ENCODE peak calls at places on chromosome 1, in seven cellular contexts. Q, X, O, Y, J, K and Z are unnamed samples.
A peak's percentile ranks its signal among the peaks of the same experiment; 100 is the strongest.

GRCh38 chr1:98651116-98651625 is 10.3 kb upstream of the SNX7 start:
- DNase-seq in K (no peak), J (no peak), X (no peak), Q (no peak), O (no peak), Y (no peak), Z (peak; percentile 84)

GRCh38 chr1:31394628-31395193 is 18.3 kb upstream of the SERINC2 start:
- DNase-seq in X (peak; percentile 65), J (peak; percentile 89), O (peak; percentile 81), Y (peak; percentile 75), K (peak; percentile 74), Q (peak; percentile 77), Z (peak; percentile 95)

GRCh38 chr1:232704256-232704655 is 74.3 kb upstream of the SIPA1L2 start:
- DNase-seq in O (no peak), Q (no peak), Y (no peak), X (no peak), J (no peak), K (no peak), Z (no peak)

GRCh38 chr1:203131548-203132200 is 4.1 kb downstream of the ADORA1 start:
- DNase-seq in X (no peak), O (no peak), K (no peak), Q (no peak), Y (no peak), J (no peak), Z (peak; percentile 16)

GRCh38 chr1:228174482-228175315 is 9.1 kb downstream of the IBA57 start:
- DNase-seq in X (no peak), Y (no peak), O (no peak), Q (peak; percentile 26), K (no peak), J (no peak), Z (peak; percentile 86)

GRCh38 chr1:27556435-27556780 is 47.5 kb downstream of the AHDC1 start:
- DNase-seq in X (no peak), J (no peak), O (no peak), K (no peak), Q (no peak), Y (no peak), Z (no peak)

GRCh38 chr1:29129916-29130315 is 6.2 kb upstream of the TMEM200B start:
- DNase-seq in Y (no peak), X (peak; percentile 39), O (no peak), J (no peak), Q (no peak), K (no peak), Z (no peak)

GRCh38 chr1:38121231-38121680 is 74.7 kb upstream of the POU3F1 start:
- DNase-seq in O (no peak), J (no peak), Y (no peak), Q (no peak), X (no peak), K (no peak), Z (no peak)

GRCh38 chr1:226417350-226417749 is 9.5 kb upstream of the PARP1 start:
- DNase-seq in Y (no peak), Q (no peak), O (no peak), J (no peak), X (no peak), K (no peak), Z (no peak)

GRCh38 chr1:228039006-228039481 is 32.2 kb downstream of the WNT3A start:
- DNase-seq in X (no peak), K (no peak), J (no peak), Y (no peak), O (no peak), Q (no peak), Z (peak; percentile 13)

GRCh38 chr1:22420456-22421053 is 31.1 kb upstream of the ZBTB40 start:
- DNase-seq in Y (peak; percentile 71), J (peak; percentile 83), Q (peak; percentile 84), X (peak; percentile 74), K (peak; percentile 91), O (peak; percentile 74), Z (peak; percentile 93)

GRCh38 chr1:53732912-53733317 is 6.0 kb downstream of the GLIS1 start:
- DNase-seq in Q (no peak), O (no peak), Y (peak; percentile 95), J (no peak), X (peak; percentile 94), K (peak; percentile 88), Z (no peak)

GRCh38 chr1:84019217-84019616 is 20.3 kb upstream of the TTLL7 start:
- DNase-seq in O (no peak), Q (no peak), Y (no peak), K (no peak), X (no peak), J (no peak), Z (no peak)

DNA sequence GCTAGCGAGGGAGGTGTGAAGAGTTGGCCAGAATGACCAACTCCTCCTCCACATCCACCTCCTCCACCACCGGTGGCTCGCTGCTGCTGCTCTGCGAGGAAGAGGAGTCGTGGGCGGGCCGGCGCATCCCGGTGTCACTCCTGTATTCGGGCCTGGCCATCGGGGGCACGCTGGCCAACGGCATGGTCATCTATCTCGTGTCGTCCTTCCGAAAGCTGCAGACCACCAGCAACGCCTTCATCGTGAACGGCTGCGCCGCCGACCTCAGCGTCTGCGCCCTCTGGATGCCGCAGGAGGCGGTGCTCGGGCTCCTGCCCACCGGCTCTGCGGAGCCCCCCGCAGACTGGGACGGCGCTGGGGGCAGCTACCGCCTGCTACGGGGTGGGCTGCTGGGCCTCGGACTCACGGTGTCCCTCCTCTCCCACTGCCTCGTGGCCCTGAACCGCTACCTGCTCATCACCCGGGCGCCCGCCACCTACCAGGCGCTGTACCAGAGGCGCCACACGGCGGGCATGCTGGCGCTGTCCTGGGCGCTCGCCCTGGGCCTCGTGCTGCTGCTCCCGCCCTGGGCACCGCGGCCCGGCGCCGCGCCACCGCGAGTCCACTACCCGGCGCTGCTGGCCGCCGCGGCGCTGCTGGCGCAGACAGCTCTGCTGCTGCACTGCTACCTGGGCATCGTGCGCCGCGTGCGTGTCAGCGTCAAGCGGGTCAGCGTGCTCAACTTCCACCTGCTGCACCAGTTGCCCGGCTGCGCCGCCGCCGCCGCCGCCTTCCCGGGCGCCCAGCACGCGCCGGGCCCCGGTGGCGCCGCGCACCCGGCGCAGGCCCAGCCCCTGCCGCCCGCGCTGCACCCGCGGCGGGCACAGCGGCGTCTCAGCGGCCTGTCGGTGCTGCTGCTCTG is 1.2 kb downstream of the GPR88 start:
- DNase-seq in X (no peak), Y (no peak), O (no peak), Q (peak; percentile 8), J (peak; percentile 78), K (no peak), Z (peak; percentile 66)
- TF ChIP-seq CTCF in X (no peak), Y (no peak), O (no peak), Q (no peak), J (peak; percentile 22), K (peak; percentile 35), Z (peak; percentile 46)

GRCh38 chr1:167442854-167443565 is 75.3 kb downstream of the CD247 start:
- DNase-seq in X (no peak), J (no peak), Q (no peak), O (no peak), Y (no peak), K (no peak), Z (no peak)

GRCh38 chr1:167443757-167444156 is 74.6 kb downstream of the CD247 start:
- DNase-seq in J (no peak), Q (no peak), Y (no peak), X (no peak), O (no peak), K (no peak), Z (no peak)

GRCh38 chr1:167440776-167441175 is 77.6 kb downstream of the CD247 start:
- DNase-seq in X (no peak), K (no peak), Q (no peak), O (no peak), Y (no peak), J (no peak), Z (no peak)

GRCh38 chr1:167441222-167441621 is 77.1 kb downstream of the CD247 start:
- DNase-seq in Q (no peak), J (no peak), K (no peak), X (no peak), Y (no peak), O (no peak), Z (no peak)

DNA sequence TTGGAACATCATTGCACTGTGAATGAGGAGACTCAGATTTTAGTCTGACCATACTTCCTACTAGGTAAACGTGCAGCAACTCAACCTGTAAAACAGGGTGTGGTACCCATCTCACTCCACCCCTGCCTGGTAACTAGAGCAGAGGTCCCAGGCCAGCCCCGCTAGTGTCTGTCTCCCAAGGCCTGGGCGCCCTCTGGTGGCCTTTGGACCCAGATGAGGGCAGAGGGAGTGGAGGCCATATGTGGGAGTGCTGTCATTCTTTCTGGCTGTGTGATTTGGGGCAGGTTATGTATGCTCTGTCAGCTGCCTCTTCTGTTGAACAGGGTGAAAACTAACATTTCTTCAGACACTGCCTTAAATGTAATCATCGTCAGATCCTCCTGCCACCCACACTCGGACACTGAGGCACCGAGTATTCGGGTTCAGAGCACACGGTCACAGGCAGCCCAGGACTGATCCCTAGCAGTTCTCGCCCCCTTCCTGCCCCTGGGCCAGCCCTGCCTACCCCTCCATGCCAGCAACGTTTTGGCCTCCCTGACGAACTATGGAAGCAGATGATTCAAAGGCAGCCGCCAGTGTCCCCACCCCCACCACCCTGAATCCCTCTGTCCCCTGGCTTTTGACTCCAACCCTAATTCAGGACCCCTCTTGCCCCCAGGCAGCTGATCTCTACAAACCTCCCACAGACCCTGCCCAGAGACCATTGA is 76.0 kb downstream of the CD247 start:
- DNase-seq in Y (peak; percentile 71), X (peak; percentile 67), K (peak; percentile 78), O (peak; percentile 77), J (peak; percentile 90), Q (peak; percentile 89), Z (peak; percentile 87)
- TF ChIP-seq CTCF in Y (peak; percentile 88), X (peak; percentile 90), K (peak; percentile 93), O (peak; percentile 70), J (peak; percentile 83), Q (peak; percentile 89), Z (peak; percentile 93)

DNA sequence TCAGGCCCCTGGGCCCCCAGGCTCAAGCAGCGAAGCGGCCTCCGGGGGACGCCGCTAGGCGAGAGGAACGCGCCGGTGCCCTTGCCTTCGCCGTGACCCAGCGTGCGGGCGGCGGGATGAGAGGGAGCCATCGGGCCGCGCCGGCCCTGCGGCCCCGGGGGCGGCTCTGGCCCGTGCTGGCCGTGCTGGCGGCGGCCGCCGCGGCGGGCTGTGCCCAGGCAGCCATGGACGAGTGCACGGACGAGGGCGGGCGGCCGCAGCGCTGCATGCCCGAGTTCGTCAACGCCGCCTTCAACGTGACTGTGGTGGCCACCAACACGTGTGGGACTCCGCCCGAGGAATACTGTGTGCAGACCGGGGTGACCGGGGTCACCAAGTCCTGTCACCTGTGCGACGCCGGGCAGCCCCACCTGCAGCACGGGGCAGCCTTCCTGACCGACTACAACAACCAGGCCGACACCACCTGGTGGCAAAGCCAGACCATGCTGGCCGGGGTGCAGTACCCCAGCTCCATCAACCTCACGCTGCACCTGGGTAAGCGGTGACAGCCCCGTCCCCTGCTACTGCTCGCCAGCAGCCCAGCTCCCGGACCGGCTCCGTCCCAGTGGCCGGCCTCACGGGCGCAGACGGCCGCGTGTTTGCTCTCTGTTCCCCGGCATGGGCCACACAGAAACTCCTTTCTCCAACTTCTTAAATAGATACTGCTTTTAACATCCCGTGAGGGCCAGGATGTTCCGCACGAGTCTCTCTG is 556 bp downstream of the LAMC1 start:
- DNase-seq in X (peak; percentile 42), Q (peak; percentile 64), K (peak; percentile 60), J (peak; percentile 86), O (peak; percentile 62), Y (peak; percentile 46), Z (peak; percentile 90)
- TF ChIP-seq CTCF in X (peak; percentile 49), Q (peak; percentile 67), K (peak; percentile 62), J (peak; percentile 46), O (no peak), Y (peak; percentile 31), Z (peak; percentile 72)

DNA sequence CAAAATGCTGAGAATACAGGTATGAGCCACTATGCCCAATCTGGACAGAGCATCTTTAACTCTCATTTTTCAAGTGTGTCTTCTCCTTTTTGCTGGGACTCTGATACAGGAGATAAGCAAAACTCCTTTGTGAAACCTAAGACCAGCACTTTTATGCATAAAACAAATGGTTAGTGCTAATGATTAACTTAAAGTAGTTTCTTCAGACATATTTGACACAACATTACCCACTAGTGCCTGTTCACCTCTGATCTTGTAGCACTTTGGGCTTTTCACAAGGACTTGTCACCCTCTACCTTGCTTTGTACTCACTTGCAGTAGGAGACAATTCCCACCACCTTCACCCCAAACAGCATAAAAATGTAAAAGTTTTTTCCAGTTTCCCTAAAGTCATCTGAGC is 216.3 kb downstream of the RGS7 start:
- DNase-seq in X (no peak), O (no peak), K (no peak), J (no peak), Q (no peak), Y (no peak), Z (no peak)
- TF ChIP-seq CTCF in X (no peak), O (no peak), K (no peak), J (no peak), Q (no peak), Y (no peak), Z (no peak)